ENCODE peak calls at places on chromosomes 12 and 14, in six cellular contexts. One of them, this sample, is unnamed.

GRCh38 chr12:132365226-132365625 is 35.8 kb upstream of the GALNT9 start:
- DNase-seq in NCI-H774: no peak
- DNase-seq in activated CD4-positive, alpha-beta T cell treated with anti-CD3 and anti-CD28 coated beads, Interleukin-2, amount 10 ng/mL, durations not matched to agents 7 days and 5 days: no peak
- DNase-seq in NCI-H1436: no peak
- DNase-seq in T1000: no peak
- DNase-seq in LoVo: no peak
- DNase-seq in this sample: no peak

GRCh38 chr12:46560078-46560477 is 187.5 kb upstream of the SLC38A2 start:
- DNase-seq in NCI-H774: no peak
- DNase-seq in activated CD4-positive, alpha-beta T cell treated with anti-CD3 and anti-CD28 coated beads, Interleukin-2, amount 10 ng/mL, durations not matched to agents 7 days and 5 days: no peak
- DNase-seq in NCI-H1436: no peak
- DNase-seq in T1000: no peak
- DNase-seq in LoVo: no peak
- DNase-seq in this sample: no peak

GRCh38 chr14:100106260-100106659 is 41.0 kb downstream of the EVL start:
- DNase-seq in NCI-H774: no peak
- DNase-seq in activated CD4-positive, alpha-beta T cell treated with anti-CD3 and anti-CD28 coated beads, Interleukin-2, amount 10 ng/mL, durations not matched to agents 7 days and 5 days: peak
- DNase-seq in NCI-H1436: no peak
- DNase-seq in T1000: no peak
- DNase-seq in LoVo: no peak
- DNase-seq in this sample: no peak

GRCh38 chr12:106084048-106084671 is 54.6 kb downstream of the NUAK1 start:
- DNase-seq in NCI-H774: no peak
- DNase-seq in activated CD4-positive, alpha-beta T cell treated with anti-CD3 and anti-CD28 coated beads, Interleukin-2, amount 10 ng/mL, durations not matched to agents 7 days and 5 days: no peak
- DNase-seq in NCI-H1436: no peak
- DNase-seq in T1000: peak
- DNase-seq in LoVo: peak
- DNase-seq in this sample: peak

GRCh38 chr12:66453111-66453510 is 150.8 kb downstream of the HELB start:
- DNase-seq in NCI-H774: peak
- DNase-seq in activated CD4-positive, alpha-beta T cell treated with anti-CD3 and anti-CD28 coated beads, Interleukin-2, amount 10 ng/mL, durations not matched to agents 7 days and 5 days: no peak
- DNase-seq in NCI-H1436: peak
- DNase-seq in T1000: no peak
- DNase-seq in LoVo: no peak
- DNase-seq in this sample: no peak

GRCh38 chr12:24931666-24932405 is 17.1 kb downstream of the BCAT1 start:
- DNase-seq in NCI-H774: no peak
- DNase-seq in activated CD4-positive, alpha-beta T cell treated with anti-CD3 and anti-CD28 coated beads, Interleukin-2, amount 10 ng/mL, durations not matched to agents 7 days and 5 days: no peak
- DNase-seq in NCI-H1436: no peak
- DNase-seq in T1000: no peak
- DNase-seq in LoVo: no peak
- DNase-seq in this sample: no peak

GRCh38 chr14:52325126-52325525 is 11.0 kb downstream of the PTGER2 start:
- DNase-seq in NCI-H774: no peak
- DNase-seq in activated CD4-positive, alpha-beta T cell treated with anti-CD3 and anti-CD28 coated beads, Interleukin-2, amount 10 ng/mL, durations not matched to agents 7 days and 5 days: peak
- DNase-seq in NCI-H1436: no peak
- DNase-seq in T1000: no peak
- DNase-seq in LoVo: no peak
- DNase-seq in this sample: no peak

GRCh38 chr12:111409403-111410228 is 3.9 kb downstream of the SH2B3 start:
- DNase-seq in NCI-H774: no peak
- DNase-seq in activated CD4-positive, alpha-beta T cell treated with anti-CD3 and anti-CD28 coated beads, Interleukin-2, amount 10 ng/mL, durations not matched to agents 7 days and 5 days: no peak
- DNase-seq in NCI-H1436: no peak
- DNase-seq in T1000: peak
- DNase-seq in LoVo: no peak
- DNase-seq in this sample: peak

GRCh38 chr14:88668448-88669116 is 105.7 kb downstream of the ZC3H14 start:
- DNase-seq in NCI-H774: no peak
- DNase-seq in activated CD4-positive, alpha-beta T cell treated with anti-CD3 and anti-CD28 coated beads, Interleukin-2, amount 10 ng/mL, durations not matched to agents 7 days and 5 days: no peak
- DNase-seq in NCI-H1436: no peak
- DNase-seq in T1000: no peak
- DNase-seq in LoVo: no peak
- DNase-seq in this sample: no peak

GRCh38 chr12:45732250-45732649 is 2.7 kb downstream of the ARID2 start:
- DNase-seq in NCI-H774: no peak
- DNase-seq in activated CD4-positive, alpha-beta T cell treated with anti-CD3 and anti-CD28 coated beads, Interleukin-2, amount 10 ng/mL, durations not matched to agents 7 days and 5 days: peak
- DNase-seq in NCI-H1436: no peak
- DNase-seq in T1000: no peak
- DNase-seq in LoVo: no peak
- DNase-seq in this sample: no peak

GRCh38 chr12:69475237-69475984 is 5.2 kb downstream of the FRS2 start:
- DNase-seq in NCI-H774: no peak
- DNase-seq in activated CD4-positive, alpha-beta T cell treated with anti-CD3 and anti-CD28 coated beads, Interleukin-2, amount 10 ng/mL, durations not matched to agents 7 days and 5 days: no peak
- DNase-seq in NCI-H1436: no peak
- DNase-seq in T1000: no peak
- DNase-seq in LoVo: no peak
- DNase-seq in this sample: no peak

GRCh38 chr14:96176811-96177211 is 27.8 kb upstream of the BDKRB2 start:
- DNase-seq in NCI-H774: no peak
- DNase-seq in activated CD4-positive, alpha-beta T cell treated with anti-CD3 and anti-CD28 coated beads, Interleukin-2, amount 10 ng/mL, durations not matched to agents 7 days and 5 days: no peak
- DNase-seq in NCI-H1436: no peak
- DNase-seq in T1000: peak
- DNase-seq in LoVo: no peak
- DNase-seq in this sample: no peak

GRCh38 chr12:100199023-100199346 is 1.6 kb upstream of the ACTR6 start:
- DNase-seq in NCI-H774: no peak
- DNase-seq in activated CD4-positive, alpha-beta T cell treated with anti-CD3 and anti-CD28 coated beads, Interleukin-2, amount 10 ng/mL, durations not matched to agents 7 days and 5 days: no peak
- DNase-seq in NCI-H1436: no peak
- DNase-seq in T1000: no peak
- DNase-seq in LoVo: no peak
- DNase-seq in this sample: no peak

GRCh38 chr12:69007166-69007857 is 74.3 kb upstream of the CPM start:
- DNase-seq in NCI-H774: peak
- DNase-seq in activated CD4-positive, alpha-beta T cell treated with anti-CD3 and anti-CD28 coated beads, Interleukin-2, amount 10 ng/mL, durations not matched to agents 7 days and 5 days: no peak
- DNase-seq in NCI-H1436: peak
- DNase-seq in T1000: peak
- DNase-seq in LoVo: peak
- DNase-seq in this sample: no peak

GRCh38 chr14:75877292-75877691 is 104.5 kb downstream of the TGFB3 start:
- DNase-seq in NCI-H774: no peak
- DNase-seq in activated CD4-positive, alpha-beta T cell treated with anti-CD3 and anti-CD28 coated beads, Interleukin-2, amount 10 ng/mL, durations not matched to agents 7 days and 5 days: no peak
- DNase-seq in NCI-H1436: no peak
- DNase-seq in T1000: no peak
- DNase-seq in LoVo: no peak
- DNase-seq in this sample: no peak

GRCh38 chr14:75454963-75455546 is 27.2 kb downstream of the JDP2 start:
- DNase-seq in NCI-H774: no peak
- DNase-seq in activated CD4-positive, alpha-beta T cell treated with anti-CD3 and anti-CD28 coated beads, Interleukin-2, amount 10 ng/mL, durations not matched to agents 7 days and 5 days: no peak
- DNase-seq in NCI-H1436: no peak
- DNase-seq in T1000: peak
- DNase-seq in LoVo: peak
- DNase-seq in this sample: no peak

GRCh38 chr12:23987032-23987431 is 37.6 kb upstream of the SOX5 start:
- DNase-seq in NCI-H774: no peak
- DNase-seq in activated CD4-positive, alpha-beta T cell treated with anti-CD3 and anti-CD28 coated beads, Interleukin-2, amount 10 ng/mL, durations not matched to agents 7 days and 5 days: no peak
- DNase-seq in NCI-H1436: no peak
- DNase-seq in T1000: no peak
- DNase-seq in LoVo: no peak
- DNase-seq in this sample: no peak

GRCh38 chr12:1690578-1691122 is at the start of gene ADIPOR2:
- DNase-seq in NCI-H774: peak
- DNase-seq in activated CD4-positive, alpha-beta T cell treated with anti-CD3 and anti-CD28 coated beads, Interleukin-2, amount 10 ng/mL, durations not matched to agents 7 days and 5 days: peak
- DNase-seq in NCI-H1436: peak
- DNase-seq in T1000: peak
- DNase-seq in LoVo: peak
- DNase-seq in this sample: peak

GRCh38 chr14:76195003-76195402 is 43.3 kb downstream of the GPATCH2L start:
- DNase-seq in NCI-H774: no peak
- DNase-seq in activated CD4-positive, alpha-beta T cell treated with anti-CD3 and anti-CD28 coated beads, Interleukin-2, amount 10 ng/mL, durations not matched to agents 7 days and 5 days: no peak
- DNase-seq in NCI-H1436: no peak
- DNase-seq in T1000: no peak
- DNase-seq in LoVo: no peak
- DNase-seq in this sample: no peak

GRCh38 chr12:121779422-121779895 is 14.0 kb downstream of the RHOF start:
- DNase-seq in NCI-H774: no peak
- DNase-seq in activated CD4-positive, alpha-beta T cell treated with anti-CD3 and anti-CD28 coated beads, Interleukin-2, amount 10 ng/mL, durations not matched to agents 7 days and 5 days: no peak
- DNase-seq in NCI-H1436: no peak
- DNase-seq in T1000: no peak
- DNase-seq in LoVo: no peak
- DNase-seq in this sample: no peak

GRCh38 chr14:68780358-68781160 is 12.3 kb downstream of the ZFP36L1 start:
- DNase-seq in NCI-H774: no peak
- DNase-seq in activated CD4-positive, alpha-beta T cell treated with anti-CD3 and anti-CD28 coated beads, Interleukin-2, amount 10 ng/mL, durations not matched to agents 7 days and 5 days: peak
- DNase-seq in NCI-H1436: no peak
- DNase-seq in T1000: no peak
- DNase-seq in LoVo: no peak
- DNase-seq in this sample: no peak

GRCh38 chr12:131912526-131913274 is 16.4 kb upstream of the PUS1 start:
- DNase-seq in NCI-H774: no peak
- DNase-seq in activated CD4-positive, alpha-beta T cell treated with anti-CD3 and anti-CD28 coated beads, Interleukin-2, amount 10 ng/mL, durations not matched to agents 7 days and 5 days: no peak
- DNase-seq in NCI-H1436: no peak
- DNase-seq in T1000: peak
- DNase-seq in LoVo: no peak
- DNase-seq in this sample: peak

GRCh38 chr12:94074970-94075695 is 73.2 kb upstream of the PLXNC1 start:
- DNase-seq in NCI-H774: no peak
- DNase-seq in activated CD4-positive, alpha-beta T cell treated with anti-CD3 and anti-CD28 coated beads, Interleukin-2, amount 10 ng/mL, durations not matched to agents 7 days and 5 days: no peak
- DNase-seq in NCI-H1436: no peak
- DNase-seq in T1000: no peak
- DNase-seq in LoVo: peak
- DNase-seq in this sample: peak

GRCh38 chr12:64459388-64460024 is 7.6 kb downstream of the TBK1 start:
- DNase-seq in NCI-H774: no peak
- DNase-seq in activated CD4-positive, alpha-beta T cell treated with anti-CD3 and anti-CD28 coated beads, Interleukin-2, amount 10 ng/mL, durations not matched to agents 7 days and 5 days: peak
- DNase-seq in NCI-H1436: no peak
- DNase-seq in T1000: no peak
- DNase-seq in LoVo: peak
- DNase-seq in this sample: no peak

GRCh38 chr14:53509845-53510244 is 356.7 kb upstream of the DDHD1 start:
- DNase-seq in NCI-H774: no peak
- DNase-seq in activated CD4-positive, alpha-beta T cell treated with anti-CD3 and anti-CD28 coated beads, Interleukin-2, amount 10 ng/mL, durations not matched to agents 7 days and 5 days: no peak
- DNase-seq in NCI-H1436: no peak
- DNase-seq in T1000: no peak
- DNase-seq in LoVo: no peak
- DNase-seq in this sample: no peak

GRCh38 chr14:38882533-38882932 is 220.5 kb downstream of the SEC23A start:
- DNase-seq in NCI-H774: no peak
- DNase-seq in activated CD4-positive, alpha-beta T cell treated with anti-CD3 and anti-CD28 coated beads, Interleukin-2, amount 10 ng/mL, durations not matched to agents 7 days and 5 days: no peak
- DNase-seq in NCI-H1436: no peak
- DNase-seq in T1000: no peak
- DNase-seq in LoVo: no peak
- DNase-seq in this sample: no peak

GRCh38 chr12:11059784-11060183 is 2.3 kb downstream of the TAS2R46 start:
- DNase-seq in NCI-H774: no peak
- DNase-seq in activated CD4-positive, alpha-beta T cell treated with anti-CD3 and anti-CD28 coated beads, Interleukin-2, amount 10 ng/mL, durations not matched to agents 7 days and 5 days: no peak
- DNase-seq in NCI-H1436: no peak
- DNase-seq in T1000: no peak
- DNase-seq in LoVo: no peak
- DNase-seq in this sample: no peak

GRCh38 chr12:19938031-19938430 is 430.3 kb upstream of the PDE3A start:
- DNase-seq in NCI-H774: no peak
- DNase-seq in activated CD4-positive, alpha-beta T cell treated with anti-CD3 and anti-CD28 coated beads, Interleukin-2, amount 10 ng/mL, durations not matched to agents 7 days and 5 days: no peak
- DNase-seq in NCI-H1436: no peak
- DNase-seq in T1000: no peak
- DNase-seq in LoVo: no peak
- DNase-seq in this sample: no peak

GRCh38 chr12:71782007-71782406 is 27.3 kb downstream of the RAB21 start:
- DNase-seq in NCI-H774: no peak
- DNase-seq in activated CD4-positive, alpha-beta T cell treated with anti-CD3 and anti-CD28 coated beads, Interleukin-2, amount 10 ng/mL, durations not matched to agents 7 days and 5 days: no peak
- DNase-seq in NCI-H1436: no peak
- DNase-seq in T1000: no peak
- DNase-seq in LoVo: no peak
- DNase-seq in this sample: no peak

GRCh38 chr12:115235880-115236279 is 551.9 kb upstream of the TBX3 start:
- DNase-seq in NCI-H774: no peak
- DNase-seq in activated CD4-positive, alpha-beta T cell treated with anti-CD3 and anti-CD28 coated beads, Interleukin-2, amount 10 ng/mL, durations not matched to agents 7 days and 5 days: no peak
- DNase-seq in NCI-H1436: no peak
- DNase-seq in T1000: no peak
- DNase-seq in LoVo: no peak
- DNase-seq in this sample: no peak

GRCh38 chr14:104289485-104289884 is 151.1 kb downstream of the KIF26A start:
- DNase-seq in NCI-H774: no peak
- DNase-seq in activated CD4-positive, alpha-beta T cell treated with anti-CD3 and anti-CD28 coated beads, Interleukin-2, amount 10 ng/mL, durations not matched to agents 7 days and 5 days: no peak
- DNase-seq in NCI-H1436: no peak
- DNase-seq in T1000: no peak
- DNase-seq in LoVo: no peak
- DNase-seq in this sample: no peak

GRCh38 chr14:68711551-68712437 is 81.1 kb downstream of the ZFP36L1 start:
- DNase-seq in NCI-H774: no peak
- DNase-seq in activated CD4-positive, alpha-beta T cell treated with anti-CD3 and anti-CD28 coated beads, Interleukin-2, amount 10 ng/mL, durations not matched to agents 7 days and 5 days: no peak
- DNase-seq in NCI-H1436: no peak
- DNase-seq in T1000: no peak
- DNase-seq in LoVo: no peak
- DNase-seq in this sample: no peak

GRCh38 chr12:50749459-50749882 is 14.4 kb upstream of the ATF1 start:
- DNase-seq in NCI-H774: no peak
- DNase-seq in activated CD4-positive, alpha-beta T cell treated with anti-CD3 and anti-CD28 coated beads, Interleukin-2, amount 10 ng/mL, durations not matched to agents 7 days and 5 days: no peak
- DNase-seq in NCI-H1436: no peak
- DNase-seq in T1000: no peak
- DNase-seq in LoVo: no peak
- DNase-seq in this sample: no peak

GRCh38 chr12:115394498-115395220 is 710.7 kb upstream of the TBX3 start:
- DNase-seq in NCI-H774: peak
- DNase-seq in activated CD4-positive, alpha-beta T cell treated with anti-CD3 and anti-CD28 coated beads, Interleukin-2, amount 10 ng/mL, durations not matched to agents 7 days and 5 days: no peak
- DNase-seq in NCI-H1436: peak
- DNase-seq in T1000: no peak
- DNase-seq in LoVo: no peak
- DNase-seq in this sample: no peak

GRCh38 chr14:20632831-20633771 is 8.4 kb downstream of the OR6S1 start:
- DNase-seq in NCI-H774: peak
- DNase-seq in activated CD4-positive, alpha-beta T cell treated with anti-CD3 and anti-CD28 coated beads, Interleukin-2, amount 10 ng/mL, durations not matched to agents 7 days and 5 days: peak
- DNase-seq in NCI-H1436: no peak
- DNase-seq in T1000: no peak
- DNase-seq in LoVo: peak
- DNase-seq in this sample: no peak

GRCh38 chr14:64060199-64060545 is 207.4 kb downstream of the SYNE2 start:
- DNase-seq in NCI-H774: no peak
- DNase-seq in activated CD4-positive, alpha-beta T cell treated with anti-CD3 and anti-CD28 coated beads, Interleukin-2, amount 10 ng/mL, durations not matched to agents 7 days and 5 days: no peak
- DNase-seq in NCI-H1436: no peak
- DNase-seq in T1000: no peak
- DNase-seq in LoVo: no peak
- DNase-seq in this sample: no peak

GRCh38 chr14:23539867-23540469 is 11.6 kb downstream of the ZFHX2 start:
- DNase-seq in NCI-H774: no peak
- DNase-seq in activated CD4-positive, alpha-beta T cell treated with anti-CD3 and anti-CD28 coated beads, Interleukin-2, amount 10 ng/mL, durations not matched to agents 7 days and 5 days: no peak
- DNase-seq in NCI-H1436: no peak
- DNase-seq in T1000: no peak
- DNase-seq in LoVo: no peak
- DNase-seq in this sample: no peak

GRCh38 chr12:26011099-26011498 is 52.6 kb downstream of the RASSF8 start:
- DNase-seq in NCI-H774: no peak
- DNase-seq in activated CD4-positive, alpha-beta T cell treated with anti-CD3 and anti-CD28 coated beads, Interleukin-2, amount 10 ng/mL, durations not matched to agents 7 days and 5 days: no peak
- DNase-seq in NCI-H1436: no peak
- DNase-seq in T1000: no peak
- DNase-seq in LoVo: no peak
- DNase-seq in this sample: no peak

GRCh38 chr14:62532186-62532585 is 513.1 kb downstream of the KCNH5 start:
- DNase-seq in NCI-H774: no peak
- DNase-seq in activated CD4-positive, alpha-beta T cell treated with anti-CD3 and anti-CD28 coated beads, Interleukin-2, amount 10 ng/mL, durations not matched to agents 7 days and 5 days: no peak
- DNase-seq in NCI-H1436: no peak
- DNase-seq in T1000: no peak
- DNase-seq in LoVo: no peak
- DNase-seq in this sample: peak

GRCh38 chr12:108782971-108783370 is 51.7 kb upstream of the CORO1C start:
- DNase-seq in NCI-H774: no peak
- DNase-seq in activated CD4-positive, alpha-beta T cell treated with anti-CD3 and anti-CD28 coated beads, Interleukin-2, amount 10 ng/mL, durations not matched to agents 7 days and 5 days: no peak
- DNase-seq in NCI-H1436: no peak
- DNase-seq in T1000: no peak
- DNase-seq in LoVo: no peak
- DNase-seq in this sample: no peak

This sample was measured in H54.